ENCODE peak calls at places on chromosomes 3 and 15, in five cellular contexts. H, C, E, B and Q are unnamed samples.

GRCh38 chr15:72227192-72227586 is 3.8 kb downstream of the PKM start:
- DNase-seq in H (no peak), C (no peak), E (no peak), B (peak), Q (peak)

GRCh38 chr3:87997298-87997697 is 61.5 kb downstream of the CGGBP1 start:
- DNase-seq in H (no peak), C (no peak), E (no peak), B (peak), Q (no peak)

GRCh38 chr3:56862352-56863062 is 60.8 kb upstream of the ARHGEF3 start:
- DNase-seq in H (no peak), C (no peak), E (no peak), B (peak), Q (peak)

GRCh38 chr3:60674870-60675269 is 576.4 kb downstream of the FHIT start:
- DNase-seq in H (no peak), C (no peak), E (peak), B (no peak), Q (no peak)

GRCh38 chr3:165895919-165896318 is 58.7 kb upstream of the BCHE start:
- DNase-seq in H (no peak), C (peak), E (peak), B (no peak), Q (no peak)

GRCh38 chr3:46939578-46940405 is 36.8 kb downstream of the CCDC12 start:
- DNase-seq in H (no peak), C (no peak), E (no peak), B (no peak), Q (no peak)

GRCh38 chr3:78604328-78604727 is 1163.5 kb downstream of the ROBO1 start:
- DNase-seq in H (no peak), C (no peak), E (no peak), B (peak), Q (peak)

GRCh38 chr3:114669614-114670013 is 375.8 kb downstream of the TIGIT start:
- DNase-seq in H (no peak), C (no peak), E (no peak), B (peak), Q (peak)

GRCh38 chr15:20356444-20357138 is 185.0 kb downstream of the GOLGA6L6 start:
- DNase-seq in H (peak), C (peak), E (no peak), B (peak), Q (no peak)

GRCh38 chr15:51483985-51484384 is 138.6 kb downstream of the DMXL2 start:
- DNase-seq in H (no peak), C (no peak), E (no peak), B (no peak), Q (no peak)

GRCh38 chr3:40179016-40179415 is 130.5 kb upstream of the EIF1B start:
- DNase-seq in H (peak), C (peak), E (peak), B (peak), Q (peak)

GRCh38 chr15:98904466-98905048 is 103.0 kb downstream of the PGPEP1L start:
- DNase-seq in H (peak), C (peak), E (no peak), B (peak), Q (peak)

GRCh38 chr15:101641134-101641764 is 10.9 kb downstream of the TM2D3 start:
- DNase-seq in H (peak), C (peak), E (peak), B (peak), Q (peak)

GRCh38 chr15:25784876-25785642 is 78.1 kb downstream of the ATP10A start:
- DNase-seq in H (no peak), C (no peak), E (no peak), B (no peak), Q (peak)

GRCh38 chr15:68430471-68431036 is 1.4 kb downstream of the ITGA11 start:
- DNase-seq in H (no peak), C (no peak), E (no peak), B (no peak), Q (no peak)

GRCh38 chr3:9142346-9142745 is 107.1 kb downstream of the SRGAP3 start:
- DNase-seq in H (no peak), C (no peak), E (no peak), B (no peak), Q (no peak)

GRCh38 chr3:161371441-161372320 is at the start of gene SPTSSB:
- DNase-seq in H (peak), C (peak), E (peak), B (peak), Q (peak)

GRCh38 chr3:172562881-172563835 is 39.9 kb upstream of the TNFSF10 start:
- DNase-seq in H (no peak), C (peak), E (no peak), B (peak), Q (peak)

GRCh38 chr15:74158855-74159650 is 14.5 kb upstream of the ISLR start:
- DNase-seq in H (no peak), C (no peak), E (no peak), B (no peak), Q (no peak)

GRCh38 chr3:31575448-31575847 is 42.7 kb downstream of the STT3B start:
- DNase-seq in H (no peak), C (no peak), E (no peak), B (no peak), Q (no peak)

GRCh38 chr3:13452490-13453335 is 27.4 kb upstream of the HDAC11 start:
- DNase-seq in H (peak), C (peak), E (peak), B (peak), Q (peak)

GRCh38 chr3:72492240-72492639 is 356.0 kb downstream of the SHQ1 start:
- DNase-seq in H (no peak), C (no peak), E (no peak), B (peak), Q (peak)

GRCh38 chr3:5504135-5504534 is 316.6 kb downstream of the EDEM1 start:
- DNase-seq in H (no peak), C (no peak), E (no peak), B (no peak), Q (no peak)

GRCh38 chr3:20729185-20729584 is 543.2 kb upstream of the SGO1 start:
- DNase-seq in H (no peak), C (no peak), E (no peak), B (no peak), Q (no peak)

GRCh38 chr15:52788099-52788986 is 1.8 kb downstream of the ONECUT1 start:
- DNase-seq in H (no peak), C (peak), E (no peak), B (no peak), Q (no peak)

GRCh38 chr3:44430466-44430865 is 47.0 kb downstream of the ZNF445 start:
- DNase-seq in H (no peak), C (no peak), E (no peak), B (no peak), Q (no peak)

GRCh38 chr15:53522878-53523455 is 236.5 kb downstream of the WDR72 start:
- DNase-seq in H (no peak), C (no peak), E (peak), B (no peak), Q (no peak)

GRCh38 chr15:37075777-37076176 is 24.6 kb downstream of the MEIS2 start:
- DNase-seq in H (no peak), C (no peak), E (no peak), B (no peak), Q (no peak)

GRCh38 chr3:146513386-146514051 is 30.9 kb downstream of the PLSCR1 start:
- DNase-seq in H (no peak), C (no peak), E (no peak), B (no peak), Q (no peak)

GRCh38 chr3:157436583-157437300 is at the start of gene PTX3:
- DNase-seq in H (no peak), C (peak), E (peak), B (peak), Q (peak)

GRCh38 chr15:63218114-63218808 is 28.9 kb downstream of the RAB8B start:
- DNase-seq in H (no peak), C (no peak), E (peak), B (peak), Q (peak)

GRCh38 chr15:89812126-89812846 is 2.4 kb downstream of the ANPEP start:
- DNase-seq in H (no peak), C (no peak), E (no peak), B (peak), Q (peak)
- H3K4me3 ChIP-seq in H (no peak), C (no peak), E (no peak), B (peak), Q (peak)

DNA sequence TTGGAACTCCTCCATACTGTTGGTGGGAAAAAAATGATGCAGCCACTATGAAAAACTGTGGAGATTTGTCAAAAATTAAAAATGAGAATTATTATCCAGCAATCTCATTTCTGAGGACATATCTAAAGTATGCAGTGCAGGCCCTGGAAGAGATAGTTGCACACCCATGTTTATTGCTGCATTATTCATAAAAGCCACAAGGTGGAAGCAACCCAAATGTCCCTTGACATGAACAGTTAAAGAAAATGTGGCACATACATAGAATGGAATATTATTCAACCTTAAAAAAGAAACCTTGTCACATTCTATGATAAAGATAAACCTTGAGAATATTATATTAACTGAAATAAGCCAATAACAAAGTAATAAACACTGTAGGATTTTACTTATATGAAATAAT is 80.9 kb upstream of the ARHGEF26 start:
- DNase-seq in H (no peak), C (no peak), E (no peak), B (peak), Q (peak)
- TF ChIP-seq CTCF in H (peak), C (peak), E (peak), B (peak), Q (peak)

GRCh38 chr3:15325228-15325627 is 7.2 kb downstream of the SH3BP5 start:
- DNase-seq in H (no peak), C (peak), E (no peak), B (peak), Q (peak)
- H3K4me3 ChIP-seq in H (no peak), C (no peak), E (no peak), B (no peak), Q (no peak)

GRCh38 chr3:50620420-50620819 is 3.5 kb downstream of the MAPKAPK3 start:
- DNase-seq in H (no peak), C (no peak), E (no peak), B (no peak), Q (no peak)
- TF ChIP-seq CTCF in H (no peak), C (no peak), E (no peak), B (no peak), Q (no peak)

GRCh38 chr3:11640009-11640673 is 3.6 kb downstream of the VGLL4 start:
- DNase-seq in H (no peak), C (no peak), E (no peak), B (no peak), Q (no peak)

GRCh38 chr3:11641683-11642407 is 1.9 kb downstream of the VGLL4 start:
- DNase-seq in H (peak), C (peak), E (peak), B (peak), Q (peak)

GRCh38 chr3:11643212-11644087 is at the start of gene VGLL4:
- DNase-seq in H (peak), C (peak), E (peak), B (peak), Q (peak)

GRCh38 chr3:11642455-11643162 is 1.1 kb downstream of the VGLL4 start:
- DNase-seq in H (peak), C (peak), E (peak), B (peak), Q (peak)

DNA sequence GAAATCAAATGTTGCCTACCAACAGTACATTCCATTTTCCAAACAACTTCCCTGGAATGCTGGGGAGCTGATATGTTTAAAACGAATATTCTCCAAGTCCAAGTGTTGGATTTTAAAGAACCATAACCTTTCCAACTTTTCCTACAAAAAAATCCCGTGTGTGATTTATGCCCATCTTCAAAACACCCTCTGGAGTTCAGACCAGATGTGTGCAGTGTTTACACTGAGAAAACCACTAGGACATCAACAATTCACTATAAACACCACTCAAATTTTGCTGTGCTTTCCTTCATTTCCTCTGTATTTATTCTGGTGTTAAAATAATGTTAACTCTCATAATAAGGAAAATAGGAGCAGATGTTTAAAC is 2.4 kb downstream of the VGLL4 start:
- DNase-seq in H (peak), C (no peak), E (no peak), B (peak), Q (peak)
- H3K4me3 ChIP-seq in H (peak), C (peak), E (peak), B (peak), Q (peak)

GRCh38 chr3:102132370-102132769 is 283.1 kb downstream of the NFKBIZ start:
- DNase-seq in H (no peak), C (no peak), E (no peak), B (peak), Q (no peak)

GRCh38 chr3:102125994-102126368 is 276.7 kb downstream of the NFKBIZ start:
- DNase-seq in H (no peak), C (no peak), E (no peak), B (no peak), Q (peak)

GRCh38 chr3:102133376-102133775 is 284.1 kb downstream of the NFKBIZ start:
- DNase-seq in H (no peak), C (no peak), E (no peak), B (no peak), Q (no peak)

GRCh38 chr3:102125197-102125993 is 276.1 kb downstream of the NFKBIZ start:
- DNase-seq in H (no peak), C (no peak), E (no peak), B (peak), Q (no peak)

GRCh38 chr3:102129774-102130608 is 280.7 kb downstream of the NFKBIZ start:
- DNase-seq in H (peak), C (no peak), E (no peak), B (peak), Q (peak)
- TF ChIP-seq CTCF in H (no peak), C (no peak), E (no peak), B (no peak), Q (no peak)

GRCh38 chr15:92829875-92830274 is 70.2 kb upstream of the CHD2 start:
- DNase-seq in H (no peak), C (no peak), E (no peak), B (no peak), Q (no peak)

GRCh38 chr15:92831459-92832229 is 68.5 kb upstream of the CHD2 start:
- DNase-seq in H (peak), C (peak), E (peak), B (peak), Q (peak)

GRCh38 chr15:92833493-92834271 is 66.4 kb upstream of the CHD2 start:
- DNase-seq in H (no peak), C (no peak), E (no peak), B (no peak), Q (no peak)

DNA sequence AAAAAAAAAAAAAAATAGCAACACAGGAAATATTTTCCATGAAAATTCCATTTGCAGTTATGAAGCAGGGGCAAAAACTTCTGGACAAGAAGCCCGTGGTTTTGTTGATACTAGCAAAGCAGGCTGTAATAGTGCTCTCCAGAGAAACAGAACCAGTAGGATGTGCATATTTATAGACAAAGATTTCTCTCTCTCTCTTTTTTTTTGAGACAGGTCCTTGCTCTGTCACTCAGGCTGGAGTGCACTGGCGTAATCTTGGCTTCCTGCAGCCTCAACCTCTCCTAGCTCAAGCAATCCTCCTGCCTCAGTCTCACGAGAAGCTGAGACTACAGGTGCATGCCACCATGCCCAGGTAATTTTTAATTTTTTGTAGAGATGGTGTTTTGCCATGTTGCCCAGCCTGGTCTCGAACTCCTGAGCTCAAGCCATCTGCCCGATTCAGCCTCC is 67.1 kb upstream of the CHD2 start:
- DNase-seq in H (no peak), C (no peak), E (no peak), B (peak), Q (no peak)
- H3K4me3 ChIP-seq in H (no peak), C (no peak), E (no peak), B (no peak), Q (no peak)

GRCh38 chr3:69323941-69324340 is 61.9 kb downstream of the FRMD4B start:
- DNase-seq in H (no peak), C (no peak), E (no peak), B (no peak), Q (no peak)

GRCh38 chr3:69325151-69325550 is 60.7 kb downstream of the FRMD4B start:
- DNase-seq in H (no peak), C (no peak), E (no peak), B (no peak), Q (no peak)

GRCh38 chr3:69326821-69327433 is 59.0 kb downstream of the FRMD4B start:
- DNase-seq in H (no peak), C (no peak), E (no peak), B (no peak), Q (no peak)

GRCh38 chr3:69322110-69322509 is 63.8 kb downstream of the FRMD4B start:
- DNase-seq in H (no peak), C (no peak), E (no peak), B (no peak), Q (no peak)

DNA sequence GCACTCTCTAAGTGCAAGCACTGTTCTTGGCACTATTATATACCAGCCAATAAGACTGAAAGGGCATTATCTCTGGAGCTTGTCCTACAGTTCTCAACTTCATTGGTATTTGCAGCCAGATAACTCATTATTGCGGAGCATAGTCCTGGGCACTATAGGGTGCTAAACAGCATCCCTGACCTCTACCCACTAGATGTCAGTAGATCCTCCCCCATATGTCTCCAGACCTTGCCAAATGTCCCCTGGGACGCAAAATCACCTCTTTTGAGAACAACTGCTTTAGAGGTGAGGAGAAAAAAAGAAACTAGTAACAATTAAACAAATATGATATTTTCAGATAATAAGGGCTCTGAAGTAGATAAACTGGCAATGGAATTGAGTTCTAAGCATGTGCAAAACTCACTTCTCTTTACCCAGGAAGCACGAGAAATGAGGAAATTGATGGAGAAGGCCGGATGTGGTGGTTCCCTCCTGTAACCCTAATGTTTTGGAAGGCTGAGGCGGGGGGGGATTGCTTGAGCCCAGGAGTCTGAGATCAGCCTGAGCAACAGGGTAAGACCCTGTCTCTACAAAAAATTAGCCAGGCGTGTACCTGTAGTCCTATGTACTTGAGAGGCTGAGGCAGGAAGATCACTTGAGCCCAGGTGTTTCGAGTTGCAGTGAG is 61.4 kb downstream of the FRMD4B start:
- DNase-seq in H (no peak), C (peak), E (peak), B (no peak), Q (no peak)
- TF ChIP-seq CTCF in H (peak), C (peak), E (peak), B (peak), Q (no peak)